ENCODE peak calls at places on chromosomes 1 and 21, in five cellular contexts. L is H1, H is GM12878, F is K562, N is HepG2. M is an unnamed sample.

GRCh38 chr1:38064232-38064903 is 17.8 kb upstream of the POU3F1 start:
- DNase-seq in H (no peak), F (peak), N (no peak), L (no peak), M (peak)

GRCh38 chr1:244461254-244462071 is at the start of gene CATSPERE:
- DNase-seq in F (no peak), N (no peak), L (peak), H (no peak), M (no peak)

GRCh38 chr1:52825868-52826267 is 16.7 kb upstream of the ZYG11A start:
- DNase-seq in L (no peak), N (no peak), F (peak), H (no peak), M (no peak)

GRCh38 chr1:240117930-240118329 is 26.2 kb downstream of the FMN2 start:
- DNase-seq in H (no peak), L (no peak), F (no peak), N (no peak), M (no peak)

GRCh38 chr1:36160949-36161485 is 5.1 kb downstream of the MAP7D1 start:
- DNase-seq in F (peak), N (no peak), L (no peak), H (no peak), M (no peak)

GRCh38 chr21:16176570-16176969 is 446.8 kb downstream of the USP25 start:
- DNase-seq in H (no peak), N (no peak), L (no peak), F (no peak), M (no peak)

GRCh38 chr1:218429301-218429700 is 84.2 kb downstream of the TGFB2 start:
- DNase-seq in F (no peak), N (no peak), H (no peak), L (no peak), M (no peak)

GRCh38 chr1:116556289-116557006 is 14.4 kb downstream of the CD58 start:
- DNase-seq in H (peak), F (peak), N (no peak), L (no peak), M (peak)

GRCh38 chr1:205661429-205662134 is 18.7 kb downstream of the SLC45A3 start:
- DNase-seq in F (no peak), L (no peak), N (no peak), H (no peak), M (no peak)

DNA sequence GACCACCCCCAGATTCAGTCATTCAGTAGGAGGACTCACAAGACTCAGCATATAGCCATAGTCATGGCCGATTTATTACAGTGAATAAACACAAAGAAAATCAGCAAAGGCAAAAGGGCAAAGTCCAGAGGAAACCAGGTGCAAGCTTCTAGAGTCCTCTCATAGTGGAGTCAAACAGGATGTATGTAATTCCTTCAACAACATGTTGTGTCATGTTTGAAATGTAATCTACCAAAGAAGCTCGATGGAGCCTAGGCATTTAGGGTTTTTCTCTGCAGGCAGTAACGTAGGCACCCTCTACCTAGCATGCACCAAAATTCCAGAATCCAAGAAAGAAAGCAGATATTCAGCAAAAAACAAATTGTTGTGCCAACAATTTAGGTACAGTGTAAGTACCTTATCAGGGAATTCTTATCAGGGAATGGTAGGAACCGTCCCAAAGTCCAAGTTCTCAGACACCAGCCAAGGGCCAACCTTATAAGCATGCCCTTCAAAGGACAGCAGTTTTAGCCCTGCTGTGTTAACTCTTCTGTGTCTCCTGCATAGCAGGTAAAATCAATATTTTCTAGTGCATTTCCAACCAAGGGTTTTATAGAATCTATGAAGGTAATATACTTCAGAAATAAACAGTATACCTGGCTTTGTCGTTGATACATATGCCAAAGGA is 16.1 kb upstream of the SLAMF6 start:
- DNase-seq in N (peak), H (no peak), F (no peak), L (no peak), M (no peak)
- TF ChIP-seq SIN3A in N (no peak), H (no peak), F (no peak), L (no peak), M (no peak)

GRCh38 chr1:241355311-241356010 is 1.5 kb downstream of the RGS7 start:
- DNase-seq in F (no peak), H (no peak), N (no peak), L (no peak), M (no peak)

GRCh38 chr1:241352401-241352800 is 4.6 kb downstream of the RGS7 start:
- DNase-seq in N (no peak), F (no peak), L (no peak), H (no peak), M (no peak)

GRCh38 chr1:241357366-241358305 is 631 bp upstream of the RGS7 start:
- DNase-seq in N (no peak), H (no peak), F (no peak), L (no peak), M (no peak)

GRCh38 chr1:241356187-241356518 is 852 bp downstream of the RGS7 start:
- DNase-seq in F (no peak), N (no peak), L (no peak), H (no peak), M (no peak)

GRCh38 chr1:241356519-241357365 is at the start of gene RGS7:
- DNase-seq in H (no peak), F (no peak), N (peak), L (no peak), M (no peak)
- TF ChIP-seq SP1 in H (no peak), F (no peak), N (no peak), L (no peak), M (no peak)

GRCh38 chr1:30700528-30701265 is 22.7 kb downstream of the MATN1 start:
- DNase-seq in N (no peak), F (peak), L (no peak), H (no peak), M (no peak)
- TF ChIP-seq SIN3A in N (no peak), F (no peak), L (no peak), H (no peak), M (no peak)

GRCh38 chr1:173191011-173191410 is 16.1 kb downstream of the TNFSF4 start:
- DNase-seq in F (no peak), L (no peak), H (no peak), N (no peak), M (no peak)

GRCh38 chr1:173193639-173194038 is 13.5 kb downstream of the TNFSF4 start:
- DNase-seq in L (no peak), N (no peak), H (no peak), F (no peak), M (no peak)

GRCh38 chr1:173190101-173190895 is 16.8 kb downstream of the TNFSF4 start:
- DNase-seq in F (no peak), L (no peak), N (peak), H (peak), M (peak)

DNA sequence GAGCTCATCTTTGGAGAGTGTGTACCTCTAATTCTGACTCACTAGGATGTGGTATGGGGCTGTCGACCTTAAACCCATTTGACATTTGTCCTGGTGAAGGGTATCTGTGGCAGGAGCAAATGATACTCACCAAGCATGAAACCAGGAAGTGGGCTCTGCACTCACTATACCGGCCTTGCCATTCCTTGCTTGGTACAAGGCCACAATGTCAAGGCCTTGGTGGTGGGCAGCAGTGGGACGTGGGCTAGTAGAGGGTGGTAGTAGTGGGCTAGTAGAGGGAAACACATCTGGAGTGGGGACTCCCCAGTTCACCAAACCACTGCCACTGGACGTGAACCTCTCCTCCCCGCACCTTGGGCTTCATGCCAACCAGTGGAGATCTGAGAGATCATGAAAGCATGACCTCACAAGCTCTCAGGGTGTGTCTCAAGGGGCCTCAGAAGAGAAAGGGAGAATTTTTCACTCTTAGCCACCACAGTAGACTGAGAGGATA is 11.5 kb downstream of the TNFSF4 start:
- DNase-seq in L (no peak), F (no peak), H (peak), N (no peak), M (no peak)
- TF ChIP-seq SP1 in L (no peak), F (no peak), H (no peak), N (no peak), M (no peak)

M was measured in HCT116.